ENCODE peak calls at places on chromosomes 16 and 17, in six cellular contexts. B is stimulated activated CD4-positive, alpha-beta T cell treated with anti-CD3 and anti-CD28 coated beads, Interleukin-15, amount 100 ng/mL, for 1 hour; Y is GDM1; X is stimulated activated CD8-positive, alpha-beta memory T cell treated with anti-CD3 and anti-CD28 coated beads, Interleukin-2, amount 100 ng/mL, for 1 hour; P is GM23248; E is heart right ventricle. J is an unnamed sample.

GRCh38 chr17:47811709-47812108 is 9.9 kb downstream of the OSBPL7 start:
- DNase-seq in E (no peak), B (no peak), X (no peak), Y (no peak), P (no peak), J (no peak)

GRCh38 chr16:24999856-25000447 is 15.2 kb downstream of the ARHGAP17 start:
- DNase-seq in Y (no peak), X (no peak), P (peak), B (no peak), E (peak), J (no peak)

GRCh38 chr17:60351012-60351695 is 40.8 kb downstream of the USP32 start:
- DNase-seq in X (no peak), P (no peak), B (no peak), Y (no peak), E (no peak), J (peak)

GRCh38 chr16:68275611-68276191 is 11.4 kb downstream of the SLC7A6 start:
- DNase-seq in X (no peak), E (no peak), Y (peak), P (no peak), B (no peak), J (no peak)

GRCh38 chr17:61862105-61862574 is 1.2 kb downstream of the BRIP1 start:
- DNase-seq in E (no peak), B (no peak), Y (no peak), X (no peak), P (peak), J (no peak)

GRCh38 chr17:36850794-36851193 is 86.5 kb upstream of the LHX1 start:
- DNase-seq in E (no peak), P (peak), B (no peak), Y (no peak), X (no peak), J (no peak)

GRCh38 chr16:79899316-79900110 is 299.0 kb upstream of the MAF start:
- DNase-seq in P (no peak), E (no peak), X (no peak), B (no peak), Y (no peak), J (no peak)

GRCh38 chr17:48546187-48546923 is 1.4 kb upstream of the HOXB2 start:
- DNase-seq in P (peak), Y (no peak), B (no peak), X (no peak), E (no peak), J (no peak)

GRCh38 chr16:88686439-88687253 is at the start of gene SNAI3:
- DNase-seq in Y (peak), X (peak), P (peak), B (peak), E (peak), J (peak)

GRCh38 chr16:82699711-82700495 is 73.1 kb downstream of the CDH13 start:
- DNase-seq in Y (no peak), B (no peak), X (no peak), E (peak), P (peak), J (no peak)

GRCh38 chr17:66813314-66813713 is 21.6 kb upstream of the CACNG5 start:
- DNase-seq in Y (no peak), P (no peak), X (no peak), E (no peak), B (no peak), J (no peak)

GRCh38 chr17:80742091-80742490 is 197.5 kb downstream of the RPTOR start:
- DNase-seq in Y (no peak), X (no peak), E (no peak), B (no peak), P (no peak), J (no peak)

GRCh38 chr16:73329363-73330306 is 281.7 kb upstream of the ZFHX3 start:
- DNase-seq in X (no peak), B (no peak), P (no peak), E (no peak), Y (no peak), J (no peak)

GRCh38 chr16:6803171-6803570 is 529.5 kb upstream of the RBFOX1 start:
- DNase-seq in B (no peak), X (no peak), P (no peak), Y (no peak), E (no peak), J (no peak)

GRCh38 chr16:46972429-46972970 is 974 bp downstream of the DNAJA2 start:
- DNase-seq in E (no peak), Y (no peak), P (peak), X (no peak), B (no peak), J (peak)

GRCh38 chr17:80782536-80783427 is 208.9 kb upstream of the CHMP6 start:
- DNase-seq in X (no peak), Y (peak), E (no peak), P (peak), B (peak), J (no peak)

GRCh38 chr17:50051082-50051576 is 4.8 kb upstream of the ITGA3 start:
- DNase-seq in Y (peak), P (peak), B (peak), X (peak), E (no peak), J (no peak)

GRCh38 chr17:79658811-79659207 is 48.0 kb upstream of the RBFOX3 start:
- DNase-seq in B (no peak), E (no peak), X (no peak), P (peak), Y (no peak), J (peak)

GRCh38 chr17:57273471-57273870 is 17.1 kb downstream of the MSI2 start:
- DNase-seq in P (no peak), X (no peak), E (no peak), Y (no peak), B (no peak), J (no peak)

GRCh38 chr17:17362531-17362930 is 59.4 kb downstream of the NT5M start:
- DNase-seq in X (no peak), P (no peak), B (no peak), Y (no peak), E (no peak), J (no peak)

GRCh38 chr17:76161113-76161512 is 20.1 kb upstream of the FOXJ1 start:
- DNase-seq in P (no peak), X (no peak), Y (no peak), B (no peak), E (no peak), J (no peak)

GRCh38 chr17:64406321-64407200 is 15.9 kb upstream of the PECAM1 start:
- DNase-seq in E (peak), X (no peak), P (peak), B (no peak), Y (no peak), J (no peak)

GRCh38 chr16:56551796-56552738 is 12.8 kb upstream of the MT4 start:
- DNase-seq in P (no peak), Y (no peak), E (peak), X (no peak), B (no peak), J (no peak)